ENCODE peak calls at places on chromosomes 3 and 15, in eight cellular contexts. Y, P, Z, A, V, L, T and J are unnamed samples.
A peak's percentile ranks its signal among the peaks of the same experiment; 100 is the strongest.

GRCh38 chr3:168094877-168095610 is 680 bp downstream of the GOLIM4 start:
- DNase-seq in Y (peak; percentile 41), P (peak; percentile 72), Z (peak; percentile 50), A (peak; percentile 79), V (peak; percentile 74), L (peak; percentile 82), T (peak; percentile 52), J (peak; percentile 77)

GRCh38 chr3:172376402-172376801 is 71.9 kb downstream of the GHSR start:
- DNase-seq in Y (no peak), P (no peak), Z (no peak), A (no peak), V (no peak), L (no peak), T (no peak), J (no peak)

GRCh38 chr3:171446801-171447578 is 13.2 kb downstream of the TNIK start:
- DNase-seq in Y (no peak), P (peak; percentile 71), Z (no peak), A (peak; percentile 72), V (peak; percentile 48), L (no peak), T (no peak), J (peak; percentile 95)

GRCh38 chr3:132189601-132190000 is 127.6 kb upstream of the ACP3 start:
- DNase-seq in Y (no peak), P (no peak), Z (no peak), A (no peak), V (no peak), L (no peak), T (no peak), J (no peak)

GRCh38 chr15:24823473-24823872 is 131.3 kb upstream of the SNRPN start:
- DNase-seq in Y (no peak), P (no peak), Z (no peak), A (no peak), V (no peak), L (peak; percentile 95), T (no peak), J (no peak)

GRCh38 chr15:68797157-68797556 is 23.5 kb downstream of the ANP32A start:
- DNase-seq in Y (no peak), P (peak; percentile 55), Z (no peak), A (no peak), V (no peak), L (no peak), T (no peak), J (no peak)

GRCh38 chr3:48408823-48409281 is 21.0 kb downstream of the PLXNB1 start:
- DNase-seq in Y (no peak), P (no peak), Z (peak; percentile 18), A (no peak), V (no peak), L (no peak), T (peak; percentile 9), J (no peak)

GRCh38 chr3:182713743-182714517 is 79.4 kb upstream of the ATP11B start:
- DNase-seq in Y (no peak), P (peak; percentile 71), Z (no peak), A (peak; percentile 41), V (peak; percentile 54), L (peak; percentile 73), T (no peak), J (peak; percentile 76)

GRCh38 chr3:36907911-36908646 is 36.8 kb downstream of the TRANK1 start:
- DNase-seq in Y (peak; percentile 40), P (peak; percentile 71), Z (peak; percentile 34), A (peak; percentile 51), V (peak; percentile 52), L (no peak), T (peak; percentile 40), J (peak; percentile 74)

GRCh38 chr15:57606048-57606447 is 14.3 kb downstream of the MYZAP start:
- DNase-seq in Y (no peak), P (no peak), Z (no peak), A (no peak), V (no peak), L (no peak), T (no peak), J (no peak)

GRCh38 chr3:38479431-38480092 is 16.6 kb upstream of the EXOG start:
- DNase-seq in Y (peak; percentile 65), P (peak; percentile 51), Z (peak; percentile 63), A (peak; percentile 56), V (peak; percentile 47), L (peak; percentile 71), T (peak; percentile 75), J (peak; percentile 67)

GRCh38 chr3:31836397-31837075 is 144.5 kb downstream of the OSBPL10 start:
- DNase-seq in Y (no peak), P (no peak), Z (no peak), A (no peak), V (no peak), L (no peak), T (no peak), J (no peak)

GRCh38 chr3:14452676-14453367 is 50.4 kb downstream of the SLC6A6 start:
- DNase-seq in Y (peak; percentile 98), P (peak; percentile 100), Z (peak; percentile 95), A (peak; percentile 96), V (peak; percentile 94), L (no peak), T (peak; percentile 76), J (peak; percentile 98)

GRCh38 chr3:194469977-194470376 is 16.8 kb downstream of the ATP13A3 start:
- DNase-seq in Y (no peak), P (no peak), Z (no peak), A (no peak), V (no peak), L (no peak), T (no peak), J (no peak)

GRCh38 chr3:175386630-175387029 is 527.5 kb downstream of the NAALADL2 start:
- DNase-seq in Y (no peak), P (peak; percentile 86), Z (no peak), A (peak; percentile 70), V (peak; percentile 96), L (no peak), T (no peak), J (peak; percentile 89)

GRCh38 chr3:23659274-23659673 is 146.5 kb upstream of the UBE2E1 start:
- DNase-seq in Y (no peak), P (no peak), Z (no peak), A (no peak), V (no peak), L (no peak), T (no peak), J (no peak)

GRCh38 chr3:105811518-105812193 is 57.2 kb downstream of the CBLB start:
- DNase-seq in Y (no peak), P (no peak), Z (no peak), A (no peak), V (no peak), L (no peak), T (no peak), J (no peak)

GRCh38 chr3:123883111-123883510 is 1.0 kb downstream of the MYLK start:
- DNase-seq in Y (no peak), P (no peak), Z (no peak), A (no peak), V (no peak), L (no peak), T (no peak), J (no peak)
- H3K4me3 ChIP-seq in Y (peak overlapping the region; percentile 55), P (peak overlapping the region; percentile 71), Z (peak overlapping the region; percentile 73), A (peak overlapping the region; percentile 98), V (peak overlapping the region; percentile 66), L (peak overlapping the region; percentile 76), T (no peak overlapping the region), J (peak overlapping the region; percentile 58)

DNA sequence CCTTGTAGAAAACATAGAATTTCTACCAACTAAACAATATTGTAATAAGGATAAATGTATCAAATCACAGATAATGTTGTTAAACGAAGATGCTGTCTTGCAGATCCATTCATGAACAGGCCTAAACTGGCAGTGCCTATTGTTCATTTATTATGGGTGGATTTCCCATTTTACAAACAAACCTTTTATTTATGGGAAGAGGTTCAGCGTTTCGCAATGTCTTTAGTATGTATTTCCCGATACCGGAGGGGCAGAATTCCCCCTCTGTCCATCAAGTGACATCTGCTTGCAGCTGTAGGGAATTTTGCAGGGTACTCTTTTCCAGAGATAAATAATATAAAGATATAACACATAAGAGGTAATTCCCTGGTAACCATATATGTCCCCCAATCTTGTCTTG is 5.7 kb downstream of the CEP19 start:
- DNase-seq in Y (no peak), P (no peak), Z (no peak), A (no peak), V (no peak), L (no peak), T (no peak), J (no peak)
- TF ChIP-seq CTCF in Y (no peak), P (no peak), Z (no peak), A (no peak), V (no peak), L (no peak), T (no peak), J (no peak)

GRCh38 chr3:112253301-112253971 is 40.6 kb downstream of the SLC9C1 start:
- DNase-seq in Y (no peak), P (no peak), Z (no peak), A (no peak), V (no peak), L (no peak), T (no peak), J (no peak)

GRCh38 chr3:112247351-112247750 is 46.7 kb downstream of the SLC9C1 start:
- DNase-seq in Y (no peak), P (no peak), Z (no peak), A (no peak), V (no peak), L (no peak), T (no peak), J (no peak)

DNA sequence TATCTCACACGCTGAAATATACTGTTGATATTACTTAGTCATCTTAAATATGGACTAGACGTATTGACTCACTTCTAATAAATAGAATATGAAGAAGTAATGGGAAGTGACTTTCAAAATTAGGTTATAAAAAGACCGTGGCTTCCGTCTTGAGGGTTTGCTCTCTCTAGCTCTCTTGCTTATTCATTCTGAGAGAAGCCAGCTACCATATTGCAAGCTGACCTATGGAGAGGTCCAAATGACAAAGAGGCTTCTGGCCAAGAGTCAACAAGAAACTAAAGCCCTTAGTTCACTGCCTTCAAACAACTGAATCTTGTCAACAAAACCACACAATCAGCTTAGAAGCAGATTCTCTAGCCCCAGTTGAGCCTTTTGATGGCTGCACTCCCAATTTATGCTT is 46.1 kb downstream of the SLC9C1 start:
- DNase-seq in Y (no peak), P (no peak), Z (no peak), A (no peak), V (no peak), L (no peak), T (no peak), J (no peak)
- H3K4me3 ChIP-seq in Y (no peak overlapping the region), P (no peak overlapping the region), Z (no peak overlapping the region), A (no peak overlapping the region), V (no peak overlapping the region), L (no peak overlapping the region), T (no peak overlapping the region), J (no peak overlapping the region)

GRCh38 chr3:125165189-125165947 is 47.2 kb downstream of the SLC12A8 start:
- DNase-seq in Y (no peak), P (peak; percentile 46), Z (peak; percentile 61), A (no peak), V (peak; percentile 48), L (peak; percentile 69), T (no peak), J (peak; percentile 60)

GRCh38 chr3:125165948-125166553 is 46.5 kb downstream of the SLC12A8 start:
- DNase-seq in Y (no peak), P (no peak), Z (no peak), A (no peak), V (no peak), L (no peak), T (no peak), J (no peak)

GRCh38 chr3:125161607-125162219 is 50.8 kb downstream of the SLC12A8 start:
- DNase-seq in Y (peak; percentile 44), P (no peak), Z (no peak), A (no peak), V (no peak), L (peak; percentile 49), T (no peak), J (peak; percentile 49)

GRCh38 chr3:125166581-125166980 is 46.0 kb downstream of the SLC12A8 start:
- DNase-seq in Y (no peak), P (no peak), Z (no peak), A (peak; percentile 24), V (no peak), L (no peak), T (no peak), J (peak; percentile 40)

GRCh38 chr3:125163739-125164601 is 48.6 kb downstream of the SLC12A8 start:
- DNase-seq in Y (no peak), P (no peak), Z (no peak), A (no peak), V (no peak), L (peak; percentile 43), T (no peak), J (peak; percentile 39)
- TF ChIP-seq CTCF in Y (no peak), P (peak; percentile 47), Z (no peak), A (no peak), V (peak; percentile 48), L (peak; percentile 41), T (no peak), J (peak; percentile 33)